ENCODE peak calls at places on chromosomes 7 and 10, in ten cellular contexts. One of them, this sample, is unnamed.

GRCh38 chr7:4172883-4173282 is 509.2 kb upstream of the FOXK1 start:
- DNase-seq in H9: no peak
- DNase-seq in prostate gland: no peak
- DNase-seq in GM06990: no peak
- DNase-seq in pancreas: no peak
- DNase-seq in body of pancreas: no peak
- DNase-seq in mesothelial cell of epicardium: no peak
- DNase-seq in RWPE2: no peak
- DNase-seq in spleen: no peak
- DNase-seq in GM12864: no peak
- DNase-seq in this sample: no peak

GRCh38 chr7:256981-257646 is 32.9 kb upstream of the FOXL3 start:
- DNase-seq in GM12864: no peak
- DNase-seq in body of pancreas: no peak
- DNase-seq in RWPE2: peak
- DNase-seq in pancreas: peak
- DNase-seq in GM06990: no peak
- DNase-seq in H9: no peak
- DNase-seq in spleen: peak
- DNase-seq in prostate gland: no peak
- DNase-seq in mesothelial cell of epicardium: no peak
- DNase-seq in this sample: no peak

GRCh38 chr7:143279186-143280098 is 5.3 kb upstream of the TMEM139 start:
- DNase-seq in RWPE2: no peak
- DNase-seq in GM12864: no peak
- DNase-seq in GM06990: no peak
- DNase-seq in prostate gland: peak
- DNase-seq in mesothelial cell of epicardium: no peak
- DNase-seq in body of pancreas: no peak
- DNase-seq in spleen: no peak
- DNase-seq in H9: no peak
- DNase-seq in pancreas: no peak
- DNase-seq in this sample: no peak

GRCh38 chr7:101617451-101618206 is 11.5 kb downstream of the MYL10 start:
- DNase-seq in prostate gland: no peak
- DNase-seq in body of pancreas: no peak
- DNase-seq in RWPE2: no peak
- DNase-seq in mesothelial cell of epicardium: no peak
- DNase-seq in GM06990: no peak
- DNase-seq in H9: no peak
- DNase-seq in spleen: no peak
- DNase-seq in pancreas: no peak
- DNase-seq in GM12864: no peak
- DNase-seq in this sample: no peak

GRCh38 chr7:4621401-4621800 is 60.7 kb upstream of the FOXK1 start:
- DNase-seq in GM12864: no peak
- DNase-seq in GM06990: no peak
- DNase-seq in prostate gland: no peak
- DNase-seq in mesothelial cell of epicardium: no peak
- DNase-seq in body of pancreas: no peak
- DNase-seq in RWPE2: no peak
- DNase-seq in H9: no peak
- DNase-seq in pancreas: no peak
- DNase-seq in spleen: no peak
- DNase-seq in this sample: no peak

GRCh38 chr10:60662917-60663614 is 115.2 kb upstream of the CDK1 start:
- DNase-seq in pancreas: no peak
- DNase-seq in mesothelial cell of epicardium: no peak
- DNase-seq in GM12864: no peak
- DNase-seq in RWPE2: no peak
- DNase-seq in body of pancreas: no peak
- DNase-seq in GM06990: no peak
- DNase-seq in spleen: no peak
- DNase-seq in prostate gland: no peak
- DNase-seq in H9: no peak
- DNase-seq in this sample: no peak

GRCh38 chr7:155807805-155808550 is 4.3 kb downstream of the SHH start:
- DNase-seq in RWPE2: no peak
- DNase-seq in GM12864: no peak
- DNase-seq in GM06990: no peak
- DNase-seq in pancreas: no peak
- DNase-seq in body of pancreas: no peak
- DNase-seq in mesothelial cell of epicardium: no peak
- DNase-seq in spleen: peak
- DNase-seq in prostate gland: no peak
- DNase-seq in H9: peak
- DNase-seq in this sample: no peak

GRCh38 chr7:4724648-4725013 is 42.5 kb downstream of the FOXK1 start:
- DNase-seq in GM12864: no peak
- DNase-seq in H9: no peak
- DNase-seq in body of pancreas: no peak
- DNase-seq in GM06990: no peak
- DNase-seq in pancreas: no peak
- DNase-seq in spleen: no peak
- DNase-seq in mesothelial cell of epicardium: no peak
- DNase-seq in RWPE2: no peak
- DNase-seq in prostate gland: no peak
- DNase-seq in this sample: no peak

GRCh38 chr7:20407585-20408466 is 77.1 kb downstream of the ITGB8 start:
- DNase-seq in mesothelial cell of epicardium: no peak
- DNase-seq in H9: no peak
- DNase-seq in pancreas: no peak
- DNase-seq in GM06990: no peak
- DNase-seq in spleen: no peak
- DNase-seq in body of pancreas: peak
- DNase-seq in RWPE2: peak
- DNase-seq in GM12864: no peak
- DNase-seq in prostate gland: peak
- DNase-seq in this sample: no peak

GRCh38 chr7:107816053-107816566 is 13.1 kb upstream of the SLC26A3 start:
- DNase-seq in pancreas: no peak
- DNase-seq in mesothelial cell of epicardium: no peak
- DNase-seq in RWPE2: no peak
- DNase-seq in body of pancreas: no peak
- DNase-seq in spleen: no peak
- DNase-seq in GM06990: no peak
- DNase-seq in prostate gland: no peak
- DNase-seq in H9: no peak
- DNase-seq in GM12864: no peak
- DNase-seq in this sample: no peak

GRCh38 chr10:60654813-60655464 is 123.3 kb upstream of the CDK1 start:
- DNase-seq in H9: no peak
- DNase-seq in body of pancreas: no peak
- DNase-seq in mesothelial cell of epicardium: no peak
- DNase-seq in GM06990: no peak
- DNase-seq in RWPE2: no peak
- DNase-seq in prostate gland: no peak
- DNase-seq in GM12864: no peak
- DNase-seq in pancreas: no peak
- DNase-seq in spleen: no peak
- DNase-seq in this sample: no peak

GRCh38 chr10:125979976-125980375 is 83.6 kb downstream of the FANK1 start:
- DNase-seq in pancreas: no peak
- DNase-seq in mesothelial cell of epicardium: no peak
- DNase-seq in spleen: no peak
- DNase-seq in body of pancreas: no peak
- DNase-seq in H9: no peak
- DNase-seq in GM12864: no peak
- DNase-seq in GM06990: no peak
- DNase-seq in prostate gland: no peak
- DNase-seq in RWPE2: no peak
- DNase-seq in this sample: no peak

GRCh38 chr10:86792768-86793167 is 36.3 kb downstream of the BMPR1A start:
- DNase-seq in RWPE2: no peak
- DNase-seq in mesothelial cell of epicardium: no peak
- DNase-seq in GM06990: no peak
- DNase-seq in H9: no peak
- DNase-seq in spleen: no peak
- DNase-seq in GM12864: no peak
- DNase-seq in prostate gland: no peak
- DNase-seq in pancreas: no peak
- DNase-seq in body of pancreas: no peak
- DNase-seq in this sample: no peak

GRCh38 chr7:108637049-108637621 is 67.5 kb downstream of the DNAJB9 start:
- DNase-seq in GM12864: no peak
- DNase-seq in GM06990: no peak
- DNase-seq in spleen: no peak
- DNase-seq in H9: no peak
- DNase-seq in prostate gland: no peak
- DNase-seq in pancreas: no peak
- DNase-seq in body of pancreas: no peak
- DNase-seq in RWPE2: no peak
- DNase-seq in mesothelial cell of epicardium: no peak
- DNase-seq in this sample: no peak

GRCh38 chr10:65183236-65183635 is 1662.0 kb downstream of the REEP3 start:
- DNase-seq in RWPE2: no peak
- DNase-seq in H9: no peak
- DNase-seq in GM12864: no peak
- DNase-seq in body of pancreas: no peak
- DNase-seq in prostate gland: no peak
- DNase-seq in mesothelial cell of epicardium: no peak
- DNase-seq in pancreas: no peak
- DNase-seq in spleen: no peak
- DNase-seq in GM06990: no peak
- DNase-seq in this sample: no peak

GRCh38 chr10:101217450-101218281 is 11.6 kb downstream of the LBX1 start:
- DNase-seq in prostate gland: no peak
- DNase-seq in pancreas: peak
- DNase-seq in GM12864: no peak
- DNase-seq in spleen: no peak
- DNase-seq in mesothelial cell of epicardium: peak
- DNase-seq in RWPE2: no peak
- DNase-seq in GM06990: no peak
- DNase-seq in H9: peak
- DNase-seq in body of pancreas: peak
- DNase-seq in this sample: peak
- TF ChIP-seq CTCF in prostate gland: no peak
- TF ChIP-seq CTCF in pancreas: no peak
- TF ChIP-seq CTCF in GM12864: no peak
- TF ChIP-seq CTCF in spleen: peak
- TF ChIP-seq CTCF in mesothelial cell of epicardium: peak
- TF ChIP-seq CTCF in RWPE2: peak
- TF ChIP-seq CTCF in GM06990: peak
- TF ChIP-seq CTCF in H9: peak
- TF ChIP-seq CTCF in body of pancreas: peak
- TF ChIP-seq CTCF in this sample: peak

GRCh38 chr10:23338155-23338828 is 6.3 kb downstream of the C10orf67 start:
- DNase-seq in spleen: no peak
- DNase-seq in GM12864: no peak
- DNase-seq in pancreas: no peak
- DNase-seq in mesothelial cell of epicardium: no peak
- DNase-seq in H9: peak
- DNase-seq in RWPE2: no peak
- DNase-seq in prostate gland: no peak
- DNase-seq in body of pancreas: peak
- DNase-seq in GM06990: no peak
- DNase-seq in this sample: no peak
- TF ChIP-seq CTCF in spleen: no peak
- TF ChIP-seq CTCF in GM12864: no peak
- TF ChIP-seq CTCF in pancreas: no peak
- TF ChIP-seq CTCF in mesothelial cell of epicardium: no peak
- TF ChIP-seq CTCF in H9: peak
- TF ChIP-seq CTCF in RWPE2: no peak
- TF ChIP-seq CTCF in prostate gland: no peak
- TF ChIP-seq CTCF in body of pancreas: peak
- TF ChIP-seq CTCF in GM06990: peak
- TF ChIP-seq CTCF in this sample: no peak

DNA sequence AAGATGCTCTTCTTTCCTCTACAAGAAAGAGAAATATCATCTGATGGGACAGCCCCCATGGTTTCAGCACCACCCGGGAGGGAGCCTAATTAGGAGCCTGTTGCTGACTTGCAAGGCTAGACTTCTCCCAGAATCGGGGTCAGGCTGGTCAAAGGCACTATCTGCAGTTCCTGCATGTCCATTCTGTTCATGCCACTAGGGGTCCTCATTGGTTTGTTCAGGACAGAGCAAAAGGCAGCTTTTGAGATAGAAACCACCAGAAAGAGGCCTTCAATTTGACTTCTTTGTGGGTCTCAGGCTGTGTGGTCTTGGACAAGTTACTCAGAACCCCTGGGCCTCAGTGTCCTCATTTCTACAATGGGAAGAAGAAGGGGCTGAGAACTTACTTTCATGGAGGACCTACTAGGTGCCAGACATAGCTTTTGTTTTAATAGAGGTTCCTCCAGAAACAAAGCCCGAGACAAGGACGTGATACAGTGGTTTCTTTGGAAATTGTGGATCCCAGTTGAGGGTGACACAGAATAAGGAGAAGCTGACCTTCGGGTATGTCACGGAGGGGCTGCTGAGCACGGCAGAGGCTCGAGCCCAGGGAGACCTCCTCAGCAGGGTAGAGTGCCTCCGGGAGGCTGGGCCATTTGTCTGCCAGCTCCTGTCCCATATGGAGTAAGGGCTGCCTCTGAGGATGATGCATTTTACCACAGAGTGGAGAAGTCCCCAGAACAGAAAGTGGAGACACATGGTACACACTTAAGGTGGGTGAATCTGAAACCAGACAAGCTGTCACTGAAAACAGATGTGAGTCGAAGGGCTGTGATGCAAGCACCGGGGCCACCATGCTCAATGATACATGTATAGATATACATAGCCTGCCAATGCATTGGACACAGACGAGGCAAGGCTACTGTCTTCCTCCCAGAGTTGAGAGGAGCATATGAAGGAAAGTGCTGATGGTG is 33.1 kb upstream of the NEUROD6 start:
- DNase-seq in pancreas: no peak
- DNase-seq in spleen: no peak
- DNase-seq in mesothelial cell of epicardium: no peak
- DNase-seq in H9: peak
- DNase-seq in GM12864: peak
- DNase-seq in RWPE2: no peak
- DNase-seq in GM06990: no peak
- DNase-seq in prostate gland: peak
- DNase-seq in body of pancreas: peak
- DNase-seq in this sample: peak
- TF ChIP-seq CTCF in pancreas: peak
- TF ChIP-seq CTCF in spleen: peak
- TF ChIP-seq CTCF in mesothelial cell of epicardium: peak
- TF ChIP-seq CTCF in H9: peak
- TF ChIP-seq CTCF in GM12864: peak
- TF ChIP-seq CTCF in RWPE2: peak
- TF ChIP-seq CTCF in GM06990: peak
- TF ChIP-seq CTCF in prostate gland: peak
- TF ChIP-seq CTCF in body of pancreas: peak
- TF ChIP-seq CTCF in this sample: peak

GRCh38 chr10:21337171-21337792 is 188.2 kb downstream of the SKIDA1 start:
- DNase-seq in GM06990: no peak
- DNase-seq in GM12864: no peak
- DNase-seq in mesothelial cell of epicardium: no peak
- DNase-seq in body of pancreas: no peak
- DNase-seq in RWPE2: no peak
- DNase-seq in pancreas: no peak
- DNase-seq in spleen: no peak
- DNase-seq in prostate gland: no peak
- DNase-seq in H9: no peak
- DNase-seq in this sample: no peak
- TF ChIP-seq CTCF in GM06990: no peak
- TF ChIP-seq CTCF in GM12864: no peak
- TF ChIP-seq CTCF in mesothelial cell of epicardium: no peak
- TF ChIP-seq CTCF in body of pancreas: no peak
- TF ChIP-seq CTCF in RWPE2: no peak
- TF ChIP-seq CTCF in pancreas: no peak
- TF ChIP-seq CTCF in spleen: no peak
- TF ChIP-seq CTCF in prostate gland: no peak
- TF ChIP-seq CTCF in H9: peak
- TF ChIP-seq CTCF in this sample: no peak

This sample was measured in nephron progenitor cell.